ENCODE peak calls at places on chromosomes 1 and 21, in ten cellular contexts. One of them, this sample, is unnamed.

GRCh38 chr1:230188826-230189225 is 121.8 kb downstream of the GALNT2 start:
- DNase-seq in stomach: peak; percentile 14
- DNase-seq in SK-N-SH: no peak
- DNase-seq in GM23338: no peak
- DNase-seq in transverse colon: no peak
- DNase-seq in sigmoid colon: no peak
- DNase-seq in prostate gland: no peak
- DNase-seq in suprapubic skin: no peak
- DNase-seq in endothelial cell of umbilical vein: no peak
- DNase-seq in breast epithelium: no peak
- DNase-seq in this sample: no peak

GRCh38 chr1:235913311-235913710 is 46.6 kb upstream of the LYST start:
- DNase-seq in stomach: no peak
- DNase-seq in transverse colon: no peak
- DNase-seq in endothelial cell of umbilical vein: peak; percentile 48
- DNase-seq in suprapubic skin: no peak
- DNase-seq in SK-N-SH: no peak
- DNase-seq in breast epithelium: no peak
- DNase-seq in prostate gland: no peak
- DNase-seq in sigmoid colon: no peak
- DNase-seq in GM23338: no peak
- DNase-seq in this sample: no peak

GRCh38 chr1:223819730-223820514 is 25.8 kb downstream of the TP53BP2 start:
- DNase-seq in sigmoid colon: no peak
- DNase-seq in SK-N-SH: no peak
- DNase-seq in GM23338: no peak
- DNase-seq in suprapubic skin: no peak
- DNase-seq in stomach: no peak
- DNase-seq in prostate gland: no peak
- DNase-seq in breast epithelium: no peak
- DNase-seq in endothelial cell of umbilical vein: no peak
- DNase-seq in transverse colon: no peak
- DNase-seq in this sample: no peak

GRCh38 chr1:169081503-169082123 is 24.9 kb upstream of the ATP1B1 start:
- DNase-seq in SK-N-SH: no peak
- DNase-seq in stomach: no peak
- DNase-seq in GM23338: no peak
- DNase-seq in transverse colon: no peak
- DNase-seq in sigmoid colon: no peak
- DNase-seq in suprapubic skin: no peak
- DNase-seq in prostate gland: no peak
- DNase-seq in breast epithelium: no peak
- DNase-seq in endothelial cell of umbilical vein: no peak
- DNase-seq in this sample: no peak

GRCh38 chr1:61140778-61141177 is 58.4 kb downstream of the NFIA start:
- DNase-seq in prostate gland: no peak
- DNase-seq in sigmoid colon: no peak
- DNase-seq in endothelial cell of umbilical vein: no peak
- DNase-seq in breast epithelium: no peak
- DNase-seq in SK-N-SH: no peak
- DNase-seq in suprapubic skin: no peak
- DNase-seq in GM23338: no peak
- DNase-seq in transverse colon: no peak
- DNase-seq in stomach: no peak
- DNase-seq in this sample: no peak

GRCh38 chr1:172359531-172359991 is 60.9 kb upstream of the C1orf105 start:
- DNase-seq in GM23338: no peak
- DNase-seq in sigmoid colon: no peak
- DNase-seq in SK-N-SH: no peak
- DNase-seq in suprapubic skin: no peak
- DNase-seq in stomach: no peak
- DNase-seq in transverse colon: no peak
- DNase-seq in endothelial cell of umbilical vein: peak; percentile 90
- DNase-seq in prostate gland: peak; percentile 60
- DNase-seq in breast epithelium: no peak
- DNase-seq in this sample: peak; percentile 73

GRCh38 chr1:236844499-236845271 is 49.6 kb downstream of the MTR start:
- DNase-seq in stomach: no peak
- DNase-seq in suprapubic skin: no peak
- DNase-seq in sigmoid colon: no peak
- DNase-seq in prostate gland: no peak
- DNase-seq in transverse colon: no peak
- DNase-seq in endothelial cell of umbilical vein: no peak
- DNase-seq in breast epithelium: no peak
- DNase-seq in SK-N-SH: peak; percentile 75
- DNase-seq in GM23338: peak; percentile 8
- DNase-seq in this sample: no peak

GRCh38 chr1:32709075-32709474 is 6.5 kb upstream of the SYNC start:
- DNase-seq in suprapubic skin: no peak
- DNase-seq in GM23338: no peak
- DNase-seq in breast epithelium: no peak
- DNase-seq in prostate gland: no peak
- DNase-seq in stomach: no peak
- DNase-seq in sigmoid colon: no peak
- DNase-seq in SK-N-SH: no peak
- DNase-seq in endothelial cell of umbilical vein: no peak
- DNase-seq in transverse colon: no peak
- DNase-seq in this sample: no peak

GRCh38 chr1:8204823-8205222 is 113.1 kb upstream of the SLC45A1 start:
- DNase-seq in GM23338: no peak
- DNase-seq in breast epithelium: no peak
- DNase-seq in SK-N-SH: no peak
- DNase-seq in suprapubic skin: no peak
- DNase-seq in endothelial cell of umbilical vein: no peak
- DNase-seq in transverse colon: no peak
- DNase-seq in stomach: no peak
- DNase-seq in sigmoid colon: no peak
- DNase-seq in prostate gland: no peak
- DNase-seq in this sample: no peak

GRCh38 chr1:39268906-39269305 is 64.4 kb downstream of the MACF1 start:
- DNase-seq in GM23338: peak; percentile 84
- DNase-seq in prostate gland: no peak
- DNase-seq in breast epithelium: no peak
- DNase-seq in transverse colon: no peak
- DNase-seq in sigmoid colon: no peak
- DNase-seq in SK-N-SH: no peak
- DNase-seq in stomach: no peak
- DNase-seq in suprapubic skin: no peak
- DNase-seq in endothelial cell of umbilical vein: no peak
- DNase-seq in this sample: no peak

GRCh38 chr1:39269349-39269748 is 64.9 kb downstream of the MACF1 start:
- DNase-seq in stomach: no peak
- DNase-seq in transverse colon: no peak
- DNase-seq in SK-N-SH: no peak
- DNase-seq in breast epithelium: no peak
- DNase-seq in endothelial cell of umbilical vein: no peak
- DNase-seq in GM23338: no peak
- DNase-seq in suprapubic skin: no peak
- DNase-seq in prostate gland: no peak
- DNase-seq in sigmoid colon: no peak
- DNase-seq in this sample: no peak

GRCh38 chr1:39269791-39270342 is 65.4 kb downstream of the MACF1 start:
- DNase-seq in endothelial cell of umbilical vein: no peak
- DNase-seq in GM23338: no peak
- DNase-seq in stomach: no peak
- DNase-seq in transverse colon: peak; percentile 14
- DNase-seq in sigmoid colon: peak; percentile 85
- DNase-seq in SK-N-SH: no peak
- DNase-seq in prostate gland: no peak
- DNase-seq in breast epithelium: no peak
- DNase-seq in suprapubic skin: no peak
- DNase-seq in this sample: no peak

GRCh38 chr1:39272027-39272790 is 67.7 kb downstream of the MACF1 start:
- DNase-seq in stomach: no peak
- DNase-seq in SK-N-SH: no peak
- DNase-seq in endothelial cell of umbilical vein: peak; percentile 83
- DNase-seq in prostate gland: no peak
- DNase-seq in sigmoid colon: no peak
- DNase-seq in GM23338: no peak
- DNase-seq in transverse colon: peak; percentile 14
- DNase-seq in breast epithelium: no peak
- DNase-seq in suprapubic skin: no peak
- DNase-seq in this sample: no peak

DNA sequence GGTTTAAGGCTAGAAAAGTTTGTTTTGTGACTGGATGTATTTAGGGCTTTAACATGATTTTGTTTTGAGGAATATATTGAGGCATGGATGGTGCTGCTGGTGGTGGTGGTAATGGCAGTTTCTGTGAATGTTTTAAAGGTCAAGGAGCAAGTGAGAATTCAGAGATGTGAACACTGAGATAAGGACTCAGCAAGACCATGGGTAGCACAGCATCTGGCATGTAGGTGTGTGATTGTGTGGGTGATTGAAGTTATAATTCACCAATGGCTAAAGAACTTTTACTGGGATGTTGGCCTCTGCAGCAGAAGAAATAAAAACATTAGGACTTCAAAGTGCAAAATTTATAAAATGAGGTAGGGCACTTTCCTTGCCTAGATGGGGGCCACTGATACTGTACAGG is 65.9 kb downstream of the MACF1 start:
- DNase-seq in suprapubic skin: no peak
- DNase-seq in transverse colon: no peak
- DNase-seq in stomach: no peak
- DNase-seq in GM23338: no peak
- DNase-seq in prostate gland: no peak
- DNase-seq in endothelial cell of umbilical vein: no peak
- DNase-seq in sigmoid colon: no peak
- DNase-seq in breast epithelium: no peak
- DNase-seq in SK-N-SH: no peak
- DNase-seq in this sample: no peak
- H3K4me3 ChIP-seq in suprapubic skin: peak overlapping the region; percentile 39
- H3K4me3 ChIP-seq in transverse colon: no peak overlapping the region
- H3K4me3 ChIP-seq in stomach: no peak overlapping the region
- H3K4me3 ChIP-seq in GM23338: no peak overlapping the region
- H3K4me3 ChIP-seq in prostate gland: no peak overlapping the region
- H3K4me3 ChIP-seq in endothelial cell of umbilical vein: no peak overlapping the region
- H3K4me3 ChIP-seq in sigmoid colon: peak overlapping the region; percentile 38
- H3K4me3 ChIP-seq in breast epithelium: peak overlapping the region; percentile 58
- H3K4me3 ChIP-seq in SK-N-SH: no peak overlapping the region
- H3K4me3 ChIP-seq in this sample: no peak overlapping the region

GRCh38 chr1:161197560-161198205 is 1.2 kb downstream of the ADAMTS4 start:
- DNase-seq in breast epithelium: no peak
- DNase-seq in stomach: no peak
- DNase-seq in transverse colon: no peak
- DNase-seq in GM23338: no peak
- DNase-seq in sigmoid colon: no peak
- DNase-seq in suprapubic skin: no peak
- DNase-seq in prostate gland: no peak
- DNase-seq in endothelial cell of umbilical vein: no peak
- DNase-seq in SK-N-SH: no peak
- DNase-seq in this sample: no peak
- H3K4me1 ChIP-seq in breast epithelium: peaks cover 27% of the 10 kb centered on the region
- H3K4me1 ChIP-seq in stomach: peaks cover 72% of the 10 kb centered on the region
- H3K4me1 ChIP-seq in transverse colon: peaks cover 36% of the 10 kb centered on the region
- H3K4me1 ChIP-seq in GM23338: peaks cover 56% of the 10 kb centered on the region
- H3K4me1 ChIP-seq in sigmoid colon: peaks cover 55% of the 10 kb centered on the region
- H3K4me1 ChIP-seq in suprapubic skin: peaks cover 74% of the 10 kb centered on the region
- H3K4me1 ChIP-seq in prostate gland: no peaks in the 10 kb centered on the region
- H3K4me1 ChIP-seq in endothelial cell of umbilical vein: peaks cover 55% of the 10 kb centered on the region
- H3K4me1 ChIP-seq in SK-N-SH: peaks cover 75% of the 10 kb centered on the region
- H3K4me1 ChIP-seq in this sample: peaks cover 38% of the 10 kb centered on the region

GRCh38 chr1:1157914-1158710 is 15.6 kb upstream of the TTLL10 start:
- DNase-seq in prostate gland: peak; percentile 56
- DNase-seq in stomach: peak; percentile 83
- DNase-seq in transverse colon: peak; percentile 86
- DNase-seq in suprapubic skin: no peak
- DNase-seq in sigmoid colon: peak; percentile 79
- DNase-seq in GM23338: peak; percentile 77
- DNase-seq in endothelial cell of umbilical vein: peak; percentile 38
- DNase-seq in breast epithelium: peak; percentile 69
- DNase-seq in SK-N-SH: no peak
- DNase-seq in this sample: no peak

GRCh38 chr1:1157033-1157365 is 16.7 kb upstream of the TTLL10 start:
- DNase-seq in stomach: no peak
- DNase-seq in endothelial cell of umbilical vein: no peak
- DNase-seq in GM23338: no peak
- DNase-seq in transverse colon: peak; percentile 32
- DNase-seq in breast epithelium: no peak
- DNase-seq in prostate gland: no peak
- DNase-seq in SK-N-SH: peak; percentile 70
- DNase-seq in suprapubic skin: no peak
- DNase-seq in sigmoid colon: no peak
- DNase-seq in this sample: no peak

GRCh38 chr1:1156140-1157032 is 17.3 kb upstream of the TTLL10 start:
- DNase-seq in prostate gland: no peak
- DNase-seq in stomach: no peak
- DNase-seq in GM23338: no peak
- DNase-seq in sigmoid colon: no peak
- DNase-seq in suprapubic skin: no peak
- DNase-seq in SK-N-SH: no peak
- DNase-seq in endothelial cell of umbilical vein: no peak
- DNase-seq in transverse colon: no peak
- DNase-seq in breast epithelium: no peak
- DNase-seq in this sample: no peak

GRCh38 chr1:1155258-1155657 is 18.4 kb upstream of the TTLL10 start:
- DNase-seq in transverse colon: no peak
- DNase-seq in sigmoid colon: no peak
- DNase-seq in prostate gland: no peak
- DNase-seq in suprapubic skin: no peak
- DNase-seq in breast epithelium: no peak
- DNase-seq in endothelial cell of umbilical vein: no peak
- DNase-seq in stomach: no peak
- DNase-seq in GM23338: no peak
- DNase-seq in SK-N-SH: no peak
- DNase-seq in this sample: no peak

DNA sequence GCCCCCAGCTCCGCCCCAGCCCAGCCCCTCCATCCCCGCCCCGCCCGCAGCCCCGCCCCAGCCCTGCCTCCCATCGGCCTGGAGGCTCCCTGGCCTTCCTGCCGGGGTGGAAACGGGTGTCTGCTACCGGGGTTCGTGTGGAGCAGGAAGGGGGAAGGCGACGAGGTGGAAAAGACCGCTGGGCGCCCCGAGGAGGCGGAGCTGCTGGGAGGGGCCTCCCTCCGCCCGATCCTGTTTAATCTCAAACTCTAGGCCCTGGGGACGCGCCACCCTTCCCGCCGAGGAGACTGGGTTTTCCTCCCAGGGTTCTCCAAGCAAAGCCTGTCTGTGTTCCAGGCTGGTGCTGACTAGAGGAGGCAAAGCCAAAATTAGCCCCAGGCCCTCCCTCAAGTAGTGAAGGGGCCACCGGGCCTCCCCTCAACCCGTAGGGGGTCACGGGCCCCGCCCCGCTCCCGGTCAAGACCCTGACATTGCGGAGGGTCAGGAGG is 16.2 kb upstream of the TTLL10 start:
- DNase-seq in GM23338: peak; percentile 81
- DNase-seq in stomach: peak; percentile 92
- DNase-seq in transverse colon: peak; percentile 93
- DNase-seq in sigmoid colon: peak; percentile 96
- DNase-seq in endothelial cell of umbilical vein: peak; percentile 70
- DNase-seq in prostate gland: peak; percentile 90
- DNase-seq in suprapubic skin: peak; percentile 90
- DNase-seq in breast epithelium: peak; percentile 90
- DNase-seq in SK-N-SH: peak; percentile 97
- DNase-seq in this sample: peak; percentile 5
- TF ChIP-seq POLR2AphosphoS5 in GM23338: peak; percentile 37
- TF ChIP-seq POLR2AphosphoS5 in stomach: peak; percentile 90
- TF ChIP-seq POLR2AphosphoS5 in transverse colon: peak; percentile 82
- TF ChIP-seq POLR2AphosphoS5 in sigmoid colon: peak; percentile 92
- TF ChIP-seq POLR2AphosphoS5 in endothelial cell of umbilical vein: peak; percentile 57
- TF ChIP-seq POLR2AphosphoS5 in prostate gland: peak; percentile 86
- TF ChIP-seq POLR2AphosphoS5 in suprapubic skin: peak; percentile 10
- TF ChIP-seq POLR2AphosphoS5 in breast epithelium: peak; percentile 59
- TF ChIP-seq POLR2AphosphoS5 in SK-N-SH: peak; percentile 63
- TF ChIP-seq POLR2AphosphoS5 in this sample: peak; percentile 37

GRCh38 chr21:43369596-43370090 is 57.3 kb downstream of the SIK1 start:
- DNase-seq in SK-N-SH: no peak
- DNase-seq in transverse colon: no peak
- DNase-seq in sigmoid colon: no peak
- DNase-seq in GM23338: no peak
- DNase-seq in suprapubic skin: no peak
- DNase-seq in breast epithelium: no peak
- DNase-seq in prostate gland: no peak
- DNase-seq in stomach: no peak
- DNase-seq in endothelial cell of umbilical vein: no peak
- DNase-seq in this sample: no peak
- H3K4me3 ChIP-seq in SK-N-SH: no peak overlapping the region
- H3K4me3 ChIP-seq in transverse colon: no peak overlapping the region
- H3K4me3 ChIP-seq in sigmoid colon: no peak overlapping the region
- H3K4me3 ChIP-seq in GM23338: no peak overlapping the region
- H3K4me3 ChIP-seq in suprapubic skin: peak overlapping the region; percentile 27
- H3K4me3 ChIP-seq in breast epithelium: peak overlapping the region; percentile 25
- H3K4me3 ChIP-seq in prostate gland: no peak overlapping the region
- H3K4me3 ChIP-seq in stomach: no peak overlapping the region
- H3K4me3 ChIP-seq in endothelial cell of umbilical vein: no peak overlapping the region
- H3K4me3 ChIP-seq in this sample: no peak overlapping the region

This sample was measured in Panc1.